ENCODE peak calls at places on chromosomes 3 and 15, in six cellular contexts. One of them, this sample, is unnamed.

GRCh38 chr15:50883903-50884302 is 24.6 kb upstream of the AP4E1 start:
- DNase-seq in EL: peak; percentile 76
- DNase-seq in EH: peak; percentile 77
- DNase-seq in effector CD4-positive, alpha-beta T cell: no peak
- DNase-seq in SW 1271: no peak
- DNase-seq in NCI-H226: peak; percentile 97
- DNase-seq in this sample: peak; percentile 71

GRCh38 chr3:12553921-12554391 is 2.9 kb upstream of the MKRN2 start:
- DNase-seq in EL: peak; percentile 46
- DNase-seq in EH: peak; percentile 48
- DNase-seq in effector CD4-positive, alpha-beta T cell: no peak
- DNase-seq in SW 1271: no peak
- DNase-seq in NCI-H226: no peak
- DNase-seq in this sample: peak; percentile 58

GRCh38 chr3:126753191-126754160 is 49.4 kb downstream of the CHCHD6 start:
- DNase-seq in EL: peak; percentile 94
- DNase-seq in EH: peak; percentile 93
- DNase-seq in effector CD4-positive, alpha-beta T cell: no peak
- DNase-seq in SW 1271: no peak
- DNase-seq in NCI-H226: no peak
- DNase-seq in this sample: no peak

GRCh38 chr3:188647237-188647636 is 493.3 kb downstream of the LPP start:
- DNase-seq in EL: no peak
- DNase-seq in EH: no peak
- DNase-seq in effector CD4-positive, alpha-beta T cell: no peak
- DNase-seq in SW 1271: no peak
- DNase-seq in NCI-H226: no peak
- DNase-seq in this sample: no peak

GRCh38 chr3:196207833-196208607 is 3.2 kb downstream of the ZDHHC19 start:
- DNase-seq in EL: no peak
- DNase-seq in EH: peak; percentile 57
- DNase-seq in effector CD4-positive, alpha-beta T cell: peak; percentile 51
- DNase-seq in SW 1271: no peak
- DNase-seq in NCI-H226: no peak
- DNase-seq in this sample: peak; percentile 34

GRCh38 chr3:38620236-38620635 is 29.3 kb downstream of the SCN5A start:
- DNase-seq in EL: no peak
- DNase-seq in EH: no peak
- DNase-seq in effector CD4-positive, alpha-beta T cell: no peak
- DNase-seq in SW 1271: no peak
- DNase-seq in NCI-H226: no peak
- DNase-seq in this sample: no peak

GRCh38 chr15:87722941-87723691 is 533.4 kb downstream of the NTRK3 start:
- DNase-seq in EL: no peak
- DNase-seq in EH: no peak
- DNase-seq in effector CD4-positive, alpha-beta T cell: no peak
- DNase-seq in SW 1271: no peak
- DNase-seq in NCI-H226: peak; percentile 87
- DNase-seq in this sample: no peak

GRCh38 chr3:36653095-36653494 is 111.3 kb downstream of the DCLK3 start:
- DNase-seq in EL: peak; percentile 70
- DNase-seq in EH: peak; percentile 84
- DNase-seq in effector CD4-positive, alpha-beta T cell: no peak
- DNase-seq in SW 1271: no peak
- DNase-seq in NCI-H226: peak; percentile 18
- DNase-seq in this sample: no peak

GRCh38 chr3:132535575-132536441 is 61.3 kb upstream of the ACKR4 start:
- DNase-seq in EL: peak; percentile 81
- DNase-seq in EH: peak; percentile 87
- DNase-seq in effector CD4-positive, alpha-beta T cell: peak; percentile 41
- DNase-seq in SW 1271: peak; percentile 44
- DNase-seq in NCI-H226: no peak
- DNase-seq in this sample: peak; percentile 56

GRCh38 chr3:195458188-195458800 is 15.5 kb upstream of the ACAP2 start:
- DNase-seq in EL: no peak
- DNase-seq in EH: no peak
- DNase-seq in effector CD4-positive, alpha-beta T cell: no peak
- DNase-seq in SW 1271: no peak
- DNase-seq in NCI-H226: peak; percentile 7
- DNase-seq in this sample: peak; percentile 12

GRCh38 chr3:157527471-157527881 is 24.3 kb upstream of the VEPH1 start:
- DNase-seq in EL: peak; percentile 45
- DNase-seq in EH: peak; percentile 37
- DNase-seq in effector CD4-positive, alpha-beta T cell: no peak
- DNase-seq in SW 1271: no peak
- DNase-seq in NCI-H226: no peak
- DNase-seq in this sample: no peak

GRCh38 chr3:43319794-43320193 is 33.5 kb downstream of the SNRK start:
- DNase-seq in EL: no peak
- DNase-seq in EH: peak; percentile 10
- DNase-seq in effector CD4-positive, alpha-beta T cell: no peak
- DNase-seq in SW 1271: no peak
- DNase-seq in NCI-H226: no peak
- DNase-seq in this sample: no peak

GRCh38 chr3:164779816-164780215 is 298.5 kb downstream of the SI start:
- DNase-seq in EL: no peak
- DNase-seq in EH: no peak
- DNase-seq in effector CD4-positive, alpha-beta T cell: no peak
- DNase-seq in SW 1271: no peak
- DNase-seq in NCI-H226: no peak
- DNase-seq in this sample: no peak

GRCh38 chr3:123098411-123099330 is 31.8 kb downstream of the PDIA5 start:
- DNase-seq in EL: peak; percentile 32
- DNase-seq in EH: peak; percentile 65
- DNase-seq in effector CD4-positive, alpha-beta T cell: no peak
- DNase-seq in SW 1271: no peak
- DNase-seq in NCI-H226: peak; percentile 56
- DNase-seq in this sample: no peak

GRCh38 chr3:105606052-105606451 is 239.3 kb downstream of the ALCAM start:
- DNase-seq in EL: peak; percentile 46
- DNase-seq in EH: peak; percentile 84
- DNase-seq in effector CD4-positive, alpha-beta T cell: no peak
- DNase-seq in SW 1271: no peak
- DNase-seq in NCI-H226: peak; percentile 39
- DNase-seq in this sample: no peak

GRCh38 chr3:158830391-158830790 is 28.5 kb downstream of the MFSD1 start:
- DNase-seq in EL: peak; percentile 30
- DNase-seq in EH: peak; percentile 30
- DNase-seq in effector CD4-positive, alpha-beta T cell: no peak
- DNase-seq in SW 1271: no peak
- DNase-seq in NCI-H226: peak; percentile 45
- DNase-seq in this sample: no peak

GRCh38 chr3:58952128-58952917 is 97.5 kb downstream of the CFAP20DC start:
- DNase-seq in EL: no peak
- DNase-seq in EH: peak; percentile 25
- DNase-seq in effector CD4-positive, alpha-beta T cell: no peak
- DNase-seq in SW 1271: no peak
- DNase-seq in NCI-H226: no peak
- DNase-seq in this sample: no peak

GRCh38 chr3:111045564-111045963 is 26.1 kb upstream of the NECTIN3 start:
- DNase-seq in EL: no peak
- DNase-seq in EH: peak; percentile 12
- DNase-seq in effector CD4-positive, alpha-beta T cell: no peak
- DNase-seq in SW 1271: no peak
- DNase-seq in NCI-H226: no peak
- DNase-seq in this sample: no peak

GRCh38 chr15:101325263-101326025 is 30.4 kb upstream of the SNRPA1 start:
- DNase-seq in EL: no peak
- DNase-seq in EH: no peak
- DNase-seq in effector CD4-positive, alpha-beta T cell: no peak
- DNase-seq in SW 1271: no peak
- DNase-seq in NCI-H226: no peak
- DNase-seq in this sample: no peak

GRCh38 chr15:90701880-90702630 is 15.1 kb upstream of the BLM start:
- DNase-seq in EL: no peak
- DNase-seq in EH: no peak
- DNase-seq in effector CD4-positive, alpha-beta T cell: no peak
- DNase-seq in SW 1271: no peak
- DNase-seq in NCI-H226: no peak
- DNase-seq in this sample: no peak

GRCh38 chr3:50961361-50961760 is 286.6 kb downstream of the DOCK3 start:
- DNase-seq in EL: no peak
- DNase-seq in EH: no peak
- DNase-seq in effector CD4-positive, alpha-beta T cell: no peak
- DNase-seq in SW 1271: no peak
- DNase-seq in NCI-H226: no peak
- DNase-seq in this sample: no peak

GRCh38 chr15:96692826-96693225 is 362.3 kb downstream of the NR2F2 start:
- DNase-seq in EL: no peak
- DNase-seq in EH: no peak
- DNase-seq in effector CD4-positive, alpha-beta T cell: no peak
- DNase-seq in SW 1271: no peak
- DNase-seq in NCI-H226: no peak
- DNase-seq in this sample: no peak

GRCh38 chr15:55700876-55701275 is 42.1 kb downstream of the PRTG start:
- DNase-seq in EL: no peak
- DNase-seq in EH: no peak
- DNase-seq in effector CD4-positive, alpha-beta T cell: no peak
- DNase-seq in SW 1271: no peak
- DNase-seq in NCI-H226: no peak
- DNase-seq in this sample: no peak

GRCh38 chr3:42979044-42979962 is at the start of gene GASK1A:
- DNase-seq in EL: peak; percentile 17
- DNase-seq in EH: no peak
- DNase-seq in effector CD4-positive, alpha-beta T cell: no peak
- DNase-seq in SW 1271: no peak
- DNase-seq in NCI-H226: no peak
- DNase-seq in this sample: no peak

This sample was measured in DND-41.